ENCODE peak calls at places on chromosome 22, in four cellular contexts. One of them, this sample, is unnamed. For H3K4me1, the result is how much of the 10 kb centered on the place peaks cover.

GRCh38 chr22:22915670-22916035 is 28.0 kb downstream of the IGLL5 start:
- DNase-seq in A549: no peak
- DNase-seq in right cardiac atrium: no peak
- DNase-seq in endothelial cell of umbilical vein: no peak
- DNase-seq in this sample: no peak

GRCh38 chr22:43207386-43207785 is 20.5 kb upstream of the TTLL12 start:
- DNase-seq in A549: no peak
- DNase-seq in right cardiac atrium: no peak
- DNase-seq in endothelial cell of umbilical vein: no peak
- DNase-seq in this sample: no peak

GRCh38 chr22:35310556-35311550 is 11.2 kb downstream of the TOM1 start:
- DNase-seq in A549: no peak
- DNase-seq in endothelial cell of umbilical vein: no peak
- DNase-seq in right cardiac atrium: no peak
- DNase-seq in this sample: no peak

GRCh38 chr22:35404176-35404575 is 4.2 kb downstream of the MCM5 start:
- DNase-seq in right cardiac atrium: no peak
- DNase-seq in endothelial cell of umbilical vein: no peak
- DNase-seq in A549: no peak
- DNase-seq in this sample: no peak

GRCh38 chr22:17924076-17924475 is 100.3 kb downstream of the MICAL3 start:
- DNase-seq in right cardiac atrium: no peak
- DNase-seq in endothelial cell of umbilical vein: no peak
- DNase-seq in A549: no peak
- DNase-seq in this sample: no peak

GRCh38 chr22:27460596-27461347 is 340.8 kb downstream of the MN1 start:
- DNase-seq in A549: no peak
- DNase-seq in endothelial cell of umbilical vein: no peak
- DNase-seq in right cardiac atrium: peak
- DNase-seq in this sample: peak

GRCh38 chr22:22210375-22210774 is 34.2 kb upstream of the VPREB1 start:
- DNase-seq in right cardiac atrium: no peak
- DNase-seq in endothelial cell of umbilical vein: peak
- DNase-seq in A549: no peak
- DNase-seq in this sample: no peak

GRCh38 chr22:47064416-47064815 is 302.0 kb downstream of the TBC1D22A start:
- DNase-seq in right cardiac atrium: no peak
- DNase-seq in endothelial cell of umbilical vein: no peak
- DNase-seq in A549: no peak
- DNase-seq in this sample: no peak

GRCh38 chr22:23248583-23248982 is 68.3 kb downstream of the BCR start:
- DNase-seq in A549: no peak
- DNase-seq in right cardiac atrium: peak
- DNase-seq in endothelial cell of umbilical vein: peak
- DNase-seq in this sample: no peak

GRCh38 chr22:40028098-40028425 is 33.3 kb downstream of the FAM83F start:
- DNase-seq in right cardiac atrium: no peak
- DNase-seq in A549: no peak
- DNase-seq in endothelial cell of umbilical vein: no peak
- DNase-seq in this sample: no peak

GRCh38 chr22:30424471-30425326 is 869 bp upstream of the MTFP1 start:
- DNase-seq in A549: no peak
- DNase-seq in endothelial cell of umbilical vein: no peak
- DNase-seq in right cardiac atrium: no peak
- DNase-seq in this sample: no peak

GRCh38 chr22:40674274-40674673 is 5.0 kb upstream of the MCHR1 start:
- DNase-seq in endothelial cell of umbilical vein: no peak
- DNase-seq in right cardiac atrium: no peak
- DNase-seq in A549: no peak
- DNase-seq in this sample: no peak

GRCh38 chr22:26524870-26525269 is 12.6 kb upstream of the TFIP11 start:
- DNase-seq in right cardiac atrium: no peak
- DNase-seq in A549: no peak
- DNase-seq in endothelial cell of umbilical vein: no peak
- DNase-seq in this sample: no peak

GRCh38 chr22:28424427-28425080 is 255.1 kb downstream of the TTC28 start:
- DNase-seq in A549: no peak
- DNase-seq in endothelial cell of umbilical vein: no peak
- DNase-seq in right cardiac atrium: no peak
- DNase-seq in this sample: no peak

GRCh38 chr22:35597692-35598395 is 19.3 kb downstream of the MB start:
- DNase-seq in A549: no peak
- DNase-seq in endothelial cell of umbilical vein: no peak
- DNase-seq in right cardiac atrium: no peak
- DNase-seq in this sample: peak

GRCh38 chr22:23163665-23164064 is 16.6 kb upstream of the BCR start:
- DNase-seq in endothelial cell of umbilical vein: no peak
- DNase-seq in A549: no peak
- DNase-seq in right cardiac atrium: peak
- DNase-seq in this sample: peak

GRCh38 chr22:39300198-39300830 is 19.1 kb downstream of the RPL3 start:
- DNase-seq in right cardiac atrium: peak
- DNase-seq in A549: no peak
- DNase-seq in endothelial cell of umbilical vein: no peak
- DNase-seq in this sample: peak

GRCh38 chr22:36365020-36365411 is 22.8 kb downstream of the MYH9 start:
- DNase-seq in A549: peak
- DNase-seq in endothelial cell of umbilical vein: peak
- DNase-seq in right cardiac atrium: peak
- DNase-seq in this sample: peak

GRCh38 chr22:44120314-44120704 is 60.4 kb upstream of the PARVG start:
- DNase-seq in A549: no peak
- DNase-seq in right cardiac atrium: no peak
- DNase-seq in endothelial cell of umbilical vein: no peak
- DNase-seq in this sample: no peak

GRCh38 chr22:26588749-26589366 is 1.1 kb downstream of the TPST2 start:
- DNase-seq in right cardiac atrium: no peak
- DNase-seq in endothelial cell of umbilical vein: no peak
- DNase-seq in A549: no peak
- DNase-seq in this sample: no peak

GRCh38 chr22:38744981-38745380 is 10.8 kb downstream of the SUN2 start:
- DNase-seq in right cardiac atrium: peak
- DNase-seq in A549: no peak
- DNase-seq in endothelial cell of umbilical vein: no peak
- DNase-seq in this sample: no peak

GRCh38 chr22:39900306-39901227 is at the start of gene GRAP2:
- DNase-seq in right cardiac atrium: no peak
- DNase-seq in endothelial cell of umbilical vein: no peak
- DNase-seq in A549: no peak
- DNase-seq in this sample: no peak

GRCh38 chr22:23077627-23078461 is 7.5 kb downstream of the GNAZ start:
- DNase-seq in A549: no peak
- DNase-seq in endothelial cell of umbilical vein: no peak
- DNase-seq in right cardiac atrium: no peak
- DNase-seq in this sample: no peak

GRCh38 chr22:48047722-48048500 is 1285.5 kb downstream of the TBC1D22A start:
- DNase-seq in right cardiac atrium: no peak
- DNase-seq in endothelial cell of umbilical vein: no peak
- DNase-seq in A549: no peak
- DNase-seq in this sample: no peak

GRCh38 chr22:40400173-40400572 is 29.8 kb downstream of the SGSM3 start:
- DNase-seq in endothelial cell of umbilical vein: no peak
- DNase-seq in A549: no peak
- DNase-seq in right cardiac atrium: no peak
- DNase-seq in this sample: no peak

GRCh38 chr22:42933783-42934144 is 76.7 kb upstream of the ARFGAP3 start:
- DNase-seq in A549: peak
- DNase-seq in right cardiac atrium: no peak
- DNase-seq in endothelial cell of umbilical vein: peak
- DNase-seq in this sample: no peak

GRCh38 chr22:27438271-27438980 is 363.1 kb downstream of the MN1 start:
- DNase-seq in A549: no peak
- DNase-seq in endothelial cell of umbilical vein: no peak
- DNase-seq in right cardiac atrium: peak
- DNase-seq in this sample: no peak

GRCh38 chr22:40107756-40108437 is 69.8 kb upstream of the TNRC6B start:
- DNase-seq in A549: no peak
- DNase-seq in right cardiac atrium: peak
- DNase-seq in endothelial cell of umbilical vein: no peak
- DNase-seq in this sample: no peak

GRCh38 chr22:35645646-35646045 is 2.6 kb upstream of the APOL6 start:
- DNase-seq in right cardiac atrium: no peak
- DNase-seq in A549: no peak
- DNase-seq in endothelial cell of umbilical vein: no peak
- DNase-seq in this sample: no peak

GRCh38 chr22:11605468-11605981 is 3922.5 kb upstream of the OR11H1 start:
- DNase-seq in A549: no peak
- DNase-seq in right cardiac atrium: no peak
- DNase-seq in endothelial cell of umbilical vein: no peak
- DNase-seq in this sample: no peak

GRCh38 chr22:40065981-40066380 is 71.2 kb downstream of the FAM83F start:
- DNase-seq in A549: no peak
- DNase-seq in endothelial cell of umbilical vein: no peak
- DNase-seq in right cardiac atrium: no peak
- DNase-seq in this sample: no peak

GRCh38 chr22:40721266-40721665 is 42.0 kb downstream of the MCHR1 start:
- DNase-seq in A549: no peak
- DNase-seq in right cardiac atrium: no peak
- DNase-seq in endothelial cell of umbilical vein: no peak
- DNase-seq in this sample: no peak

GRCh38 chr22:44003776-44004460 is 20.2 kb upstream of the PARVB start:
- DNase-seq in A549: no peak
- DNase-seq in right cardiac atrium: no peak
- DNase-seq in endothelial cell of umbilical vein: peak
- DNase-seq in this sample: no peak

GRCh38 chr22:44538071-44538470 is 40.0 kb upstream of the RTL6 start:
- DNase-seq in right cardiac atrium: no peak
- DNase-seq in A549: peak
- DNase-seq in endothelial cell of umbilical vein: no peak
- DNase-seq in this sample: no peak

GRCh38 chr22:48630444-48630777 is 1197.3 kb downstream of the BRD1 start:
- DNase-seq in A549: no peak
- DNase-seq in right cardiac atrium: peak
- DNase-seq in endothelial cell of umbilical vein: no peak
- DNase-seq in this sample: no peak

GRCh38 chr22:37777122-37777687 is 30.5 kb upstream of the GCAT start:
- DNase-seq in right cardiac atrium: no peak
- DNase-seq in endothelial cell of umbilical vein: no peak
- DNase-seq in A549: no peak
- DNase-seq in this sample: no peak

GRCh38 chr22:32583921-32584335 is 109.3 kb downstream of the FBXO7 start:
- DNase-seq in A549: no peak
- DNase-seq in endothelial cell of umbilical vein: no peak
- DNase-seq in right cardiac atrium: no peak
- DNase-seq in this sample: no peak
- H3K4me1 ChIP-seq in A549: under half
- H3K4me1 ChIP-seq in endothelial cell of umbilical vein: under half
- H3K4me1 ChIP-seq in right cardiac atrium: under half
- H3K4me1 ChIP-seq in this sample: under half

GRCh38 chr22:20268289-20268349 is at the start of gene RTN4R:
- DNase-seq in endothelial cell of umbilical vein: no peak
- DNase-seq in A549: no peak
- DNase-seq in right cardiac atrium: no peak
- DNase-seq in this sample: no peak

GRCh38 chr22:20264614-20265452 is 3.3 kb downstream of the RTN4R start:
- DNase-seq in right cardiac atrium: no peak
- DNase-seq in endothelial cell of umbilical vein: no peak
- DNase-seq in A549: no peak
- DNase-seq in this sample: no peak

GRCh38 chr22:20268350-20269012 is 363 bp upstream of the RTN4R start:
- DNase-seq in A549: peak
- DNase-seq in right cardiac atrium: peak
- DNase-seq in endothelial cell of umbilical vein: peak
- DNase-seq in this sample: peak

GRCh38 chr22:20271114-20271994 is 3.2 kb upstream of the RTN4R start:
- DNase-seq in right cardiac atrium: no peak
- DNase-seq in endothelial cell of umbilical vein: no peak
- DNase-seq in A549: no peak
- DNase-seq in this sample: no peak

GRCh38 chr22:20267441-20268288 is 453 bp downstream of the RTN4R start:
- DNase-seq in right cardiac atrium: no peak
- DNase-seq in A549: peak
- DNase-seq in endothelial cell of umbilical vein: no peak
- DNase-seq in this sample: no peak
- H3K27ac ChIP-seq in right cardiac atrium: no peak
- H3K27ac ChIP-seq in A549: peak
- H3K27ac ChIP-seq in endothelial cell of umbilical vein: no peak
- H3K27ac ChIP-seq in this sample: peak

DNA sequence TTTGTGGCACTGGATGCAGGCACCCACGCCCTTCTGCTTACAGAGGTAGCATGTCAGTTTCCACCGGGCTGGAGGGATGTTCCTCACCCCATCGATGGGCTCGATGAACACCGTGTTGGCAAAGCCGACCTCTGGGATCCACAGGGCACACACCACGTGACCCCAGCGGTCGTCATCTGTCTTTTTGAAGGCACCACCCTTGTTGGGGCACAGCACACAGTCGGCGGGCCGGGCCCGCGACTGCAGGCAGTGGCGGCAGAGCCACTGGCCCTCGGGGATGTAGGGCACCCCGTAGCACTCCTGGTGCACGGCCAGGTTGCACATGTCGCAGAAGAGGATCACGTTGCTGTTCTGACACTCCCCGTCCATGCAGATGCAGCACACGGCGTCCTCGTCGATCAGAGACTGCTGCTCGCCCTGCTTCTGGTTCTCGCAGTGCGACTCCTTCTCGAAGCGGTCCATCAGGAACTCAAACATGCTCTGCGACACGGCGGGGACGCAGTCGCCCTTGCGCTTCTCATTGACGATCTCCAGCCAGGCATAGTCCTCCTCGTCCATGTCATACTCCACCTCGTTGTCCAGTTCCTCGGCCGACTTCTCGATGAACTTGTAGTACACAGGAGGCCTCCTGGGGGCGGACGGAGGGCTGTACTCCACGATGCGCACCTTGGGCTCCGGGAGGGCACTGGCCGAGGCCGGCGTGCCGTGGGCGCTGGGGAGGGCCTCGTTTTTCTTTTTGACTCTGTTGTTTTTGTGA is 4.2 kb downstream of the BRD1 start:
- DNase-seq in endothelial cell of umbilical vein: no peak
- DNase-seq in right cardiac atrium: no peak
- DNase-seq in A549: no peak
- DNase-seq in this sample: no peak
- H3K4me1 ChIP-seq in endothelial cell of umbilical vein: under half
- H3K4me1 ChIP-seq in right cardiac atrium: under half
- H3K4me1 ChIP-seq in A549: under half
- H3K4me1 ChIP-seq in this sample: half or more

DNA sequence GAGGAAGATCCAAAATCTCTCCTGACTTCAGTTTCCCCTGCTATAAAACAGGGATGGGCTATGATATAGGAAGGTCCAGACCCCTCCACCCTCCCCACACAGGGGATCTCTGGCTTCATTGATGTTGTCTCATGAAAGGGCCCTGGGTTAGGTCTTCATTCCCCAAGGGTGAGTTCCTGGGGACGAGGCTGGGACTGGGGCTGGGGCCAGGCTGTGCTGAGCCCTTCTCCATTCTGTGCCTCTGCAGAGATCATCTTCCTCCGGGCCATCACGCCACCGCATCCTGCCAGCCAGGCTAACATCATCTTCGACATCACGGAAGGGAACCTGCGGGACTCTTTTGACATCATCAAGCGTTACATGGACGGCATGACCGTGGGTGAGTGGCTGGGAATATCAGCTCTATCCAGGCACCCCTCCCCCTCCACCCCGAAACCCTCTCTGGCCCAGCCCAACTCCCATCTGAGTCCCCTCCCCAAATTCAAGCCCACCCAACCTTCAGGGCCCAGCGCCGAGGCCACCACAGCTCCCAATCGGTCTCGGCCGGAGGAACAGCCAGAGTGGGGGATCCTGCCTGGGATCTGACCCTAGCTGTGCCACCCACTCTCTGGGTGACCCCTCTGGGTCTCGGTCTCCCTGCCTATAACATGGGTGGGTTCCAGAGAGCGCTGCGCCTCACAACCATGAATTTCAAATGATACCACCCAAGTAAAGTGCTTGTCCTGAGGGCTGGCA is 74.2 kb downstream of the FBLN1 start:
- DNase-seq in A549: no peak
- DNase-seq in right cardiac atrium: no peak
- DNase-seq in endothelial cell of umbilical vein: no peak
- DNase-seq in this sample: no peak
- H3K27ac ChIP-seq in A549: peak
- H3K27ac ChIP-seq in right cardiac atrium: no peak
- H3K27ac ChIP-seq in endothelial cell of umbilical vein: no peak
- H3K27ac ChIP-seq in this sample: no peak